ENCODE peak calls at places on chromosomes 16 and 17, in nine cellular contexts. L, I, J, R, F, T, Q, M and P are unnamed samples. For H3K27me3 and H3K9me3, the result is how much of the 10 kb centered on the place peaks cover.

GRCh38 chr17:51056813-51057510 is 63.7 kb downstream of the SPAG9 start:
- DNase-seq in R (peak), J (no peak), L (no peak), I (peak), F (peak), T (peak), M (no peak), Q (no peak), P (no peak)

GRCh38 chr17:66343531-66344078 is 41.2 kb downstream of the PRKCA start:
- DNase-seq in Q (no peak), F (no peak), M (no peak), I (no peak), J (no peak), T (no peak), R (no peak), L (no peak), P (no peak)

GRCh38 chr16:11585460-11586374 is 1.0 kb downstream of the LITAF start:
- DNase-seq in I (no peak), T (peak), L (no peak), Q (peak), J (no peak), F (peak), R (no peak), M (no peak), P (no peak)

GRCh38 chr16:86771506-86772230 is 193.3 kb downstream of the FOXL1 start:
- DNase-seq in I (no peak), F (no peak), M (no peak), R (no peak), L (no peak), Q (no peak), T (peak), J (no peak), P (no peak)

GRCh38 chr16:46897471-46897870 is 13.3 kb downstream of the GPT2 start:
- DNase-seq in R (no peak), I (no peak), F (no peak), M (no peak), L (no peak), T (no peak), J (no peak), Q (no peak), P (no peak)

GRCh38 chr17:44830359-44831269 is 527 bp upstream of the GJC1 start:
- DNase-seq in R (no peak), J (no peak), Q (peak), L (no peak), I (no peak), M (no peak), T (no peak), F (peak), P (no peak)

GRCh38 chr16:50259334-50260205 is 6.8 kb upstream of the ADCY7 start:
- DNase-seq in M (no peak), I (no peak), J (no peak), Q (peak), T (no peak), L (no peak), F (peak), R (peak), P (no peak)

GRCh38 chr17:72838581-72838980 is 253.9 kb downstream of the SLC39A11 start:
- DNase-seq in Q (no peak), F (no peak), T (no peak), R (no peak), I (no peak), M (no peak), L (no peak), J (no peak), P (no peak)

GRCh38 chr16:46743232-46743719 is 4.9 kb downstream of the MYLK3 start:
- DNase-seq in Q (no peak), T (peak), M (no peak), F (peak), I (peak), L (no peak), J (no peak), R (no peak), P (no peak)

GRCh38 chr17:7442142-7442541 is 2.7 kb upstream of the CHRNB1 start:
- DNase-seq in M (no peak), Q (no peak), T (no peak), J (no peak), F (no peak), R (no peak), L (no peak), I (no peak), P (no peak)

GRCh38 chr17:55549140-55549539 is 37.9 kb upstream of the SMIM36 start:
- DNase-seq in J (no peak), M (no peak), L (no peak), F (peak), T (no peak), I (no peak), R (no peak), Q (no peak), P (no peak)

GRCh38 chr16:88639231-88640038 is 1.1 kb downstream of the IL17C start:
- DNase-seq in L (no peak), T (no peak), I (no peak), F (peak), R (no peak), Q (peak), M (no peak), J (peak), P (no peak)

GRCh38 chr17:2707721-2708584 is 3.6 kb downstream of the CLUH start:
- DNase-seq in Q (peak), R (peak), F (peak), T (no peak), J (no peak), L (no peak), I (no peak), M (no peak), P (no peak)

GRCh38 chr17:8153550-8153956 is 1.3 kb upstream of the PER1 start:
- DNase-seq in L (no peak), T (peak), J (peak), Q (peak), I (peak), R (peak), M (peak), F (peak), P (no peak)

GRCh38 chr17:77512062-77512946 is 371.5 kb downstream of the SEC14L1 start:
- DNase-seq in Q (no peak), T (no peak), J (no peak), M (no peak), L (no peak), I (no peak), F (no peak), R (no peak), P (no peak)

GRCh38 chr17:69654981-69655581 is 240.6 kb downstream of the MAP2K6 start:
- DNase-seq in I (peak), R (no peak), Q (no peak), M (no peak), F (peak), T (peak), J (no peak), L (no peak), P (no peak)

GRCh38 chr16:78607465-78607864 is 508.0 kb downstream of the WWOX start:
- DNase-seq in J (no peak), R (no peak), I (peak), L (no peak), M (no peak), F (peak), T (no peak), Q (no peak), P (no peak)

GRCh38 chr17:41651625-41652460 is 27.5 kb upstream of the KRT17 start:
- DNase-seq in Q (peak), I (no peak), T (no peak), J (peak), R (no peak), M (no peak), L (no peak), F (no peak), P (no peak)

GRCh38 chr17:12977008-12977751 is 40.6 kb downstream of the ELAC2 start:
- DNase-seq in M (no peak), I (peak), L (no peak), T (peak), R (no peak), F (peak), Q (no peak), J (no peak), P (no peak)

GRCh38 chr17:77795685-77796084 is 162.8 kb upstream of the TNRC6C start:
- DNase-seq in R (no peak), L (no peak), F (no peak), J (no peak), T (no peak), M (no peak), I (no peak), Q (no peak), P (no peak)

GRCh38 chr17:78693346-78694083 is 88.6 kb downstream of the CYTH1 start:
- DNase-seq in J (no peak), L (no peak), T (no peak), Q (no peak), M (no peak), I (no peak), F (no peak), R (no peak), P (no peak)

GRCh38 chr17:56867948-56868376 is 34.0 kb downstream of the DGKE start:
- DNase-seq in R (no peak), Q (no peak), F (peak), J (no peak), M (no peak), L (no peak), T (peak), I (peak), P (no peak)

GRCh38 chr16:67800252-67801046 is 5.9 kb downstream of the RANBP10 start:
- DNase-seq in L (no peak), T (no peak), Q (no peak), R (peak), F (peak), M (no peak), J (no peak), I (no peak), P (no peak)
- H3K27me3 ChIP-seq in L (under half), T (under half), Q (under half), R (under half), F (under half), M (under half), J (under half), I (under half), P (under half)

DNA sequence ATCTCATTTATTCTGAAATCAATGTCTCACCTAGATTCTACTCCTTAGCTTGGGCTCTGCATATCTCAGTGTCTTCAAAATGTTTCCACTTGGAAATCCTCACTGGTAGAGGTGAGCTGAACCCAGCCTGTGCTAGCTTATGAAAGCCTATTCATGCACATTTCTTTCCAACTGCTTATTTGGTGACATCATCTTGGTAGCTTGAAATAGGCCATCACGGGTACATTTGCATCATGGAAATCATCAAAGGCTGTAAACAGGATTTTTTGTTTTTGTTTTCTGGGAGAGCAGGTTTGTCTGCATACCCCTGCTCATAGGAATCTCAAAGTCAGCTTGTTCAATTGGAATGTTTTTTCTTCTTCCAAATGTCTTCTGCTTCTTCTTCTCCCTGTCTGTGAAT is 130.8 kb downstream of the KCNJ18 start:
- DNase-seq in I (no peak), J (no peak), T (no peak), R (no peak), Q (no peak), L (no peak), M (no peak), F (no peak), P (no peak)
- H3K9me3 ChIP-seq in I (under half), J (under half), T (under half), R (under half), Q (under half), L (under half), M (under half), F (under half), P (under half)

GRCh38 chr16:80802129-80802528 is 2.3 kb downstream of the CDYL2 start:
- DNase-seq in R (no peak), I (no peak), Q (no peak), T (no peak), L (no peak), M (no peak), J (no peak), F (no peak), P (no peak)

GRCh38 chr16:80802902-80803301 is 1.5 kb downstream of the CDYL2 start:
- DNase-seq in L (no peak), F (no peak), T (no peak), M (no peak), I (no peak), Q (no peak), J (no peak), R (no peak), P (no peak)

GRCh38 chr16:80804451-80805383 is at the start of gene CDYL2:
- DNase-seq in R (peak), T (peak), F (peak), M (no peak), L (no peak), I (no peak), Q (peak), J (peak), P (peak)

GRCh38 chr16:80803341-80804060 is 897 bp downstream of the CDYL2 start:
- DNase-seq in R (peak), J (peak), F (peak), T (no peak), M (no peak), I (no peak), L (no peak), Q (peak), P (peak)

GRCh38 chr16:80804061-80804450 is 342 bp downstream of the CDYL2 start:
- DNase-seq in R (peak), F (peak), I (peak), T (peak), Q (peak), M (no peak), J (peak), L (no peak), P (peak)
- H3K27ac ChIP-seq in R (no peak), F (no peak), I (no peak), T (no peak), Q (peak), M (no peak), J (no peak), L (no peak), P (no peak)

GRCh38 chr17:48621410-48622387 is 4.5 kb downstream of the HOXB9 start:
- DNase-seq in I (no peak), Q (no peak), F (no peak), M (no peak), T (no peak), L (no peak), R (no peak), J (no peak), P (no peak)

GRCh38 chr17:48623583-48623982 is 2.6 kb downstream of the HOXB9 start:
- DNase-seq in M (no peak), F (no peak), R (no peak), T (no peak), L (no peak), J (no peak), Q (no peak), I (no peak), P (no peak)

GRCh38 chr17:48624544-48625501 is 1.3 kb downstream of the HOXB9 start:
- DNase-seq in R (no peak), J (no peak), L (no peak), M (no peak), I (no peak), T (no peak), F (peak), Q (peak), P (no peak)

GRCh38 chr17:48624118-48624517 is 2.0 kb downstream of the HOXB9 start:
- DNase-seq in J (no peak), I (no peak), Q (no peak), F (no peak), M (no peak), L (no peak), R (no peak), T (no peak), P (no peak)

GRCh38 chr17:48622857-48623256 is 3.3 kb downstream of the HOXB9 start:
- DNase-seq in M (no peak), I (no peak), R (no peak), F (no peak), L (no peak), J (no peak), Q (no peak), T (no peak), P (no peak)
- H3K27me3 ChIP-seq in M (under half), I (half or more), R (half or more), F (half or more), L (under half), J (under half), Q (half or more), T (half or more), P (half or more)

DNA sequence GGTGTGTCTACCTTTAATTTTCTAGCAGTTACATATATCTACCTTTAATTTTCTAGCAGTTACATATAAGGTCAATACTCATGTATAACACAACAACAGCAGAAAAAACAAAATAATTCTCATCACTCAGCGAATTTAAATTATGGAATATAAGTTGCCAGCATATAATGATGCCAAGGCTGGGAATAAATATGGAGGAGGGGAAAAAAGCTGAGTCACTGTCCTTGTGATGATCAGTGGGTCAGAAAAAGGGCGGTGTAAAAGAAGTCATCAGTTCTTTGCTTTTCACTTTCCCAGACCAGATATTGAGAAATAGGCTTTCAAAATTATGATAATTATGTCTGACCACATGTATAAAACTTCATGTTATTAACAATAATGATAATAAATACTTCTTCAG is 1471.7 kb downstream of the CDH8 start:
- DNase-seq in I (no peak), T (no peak), Q (no peak), F (no peak), L (no peak), J (no peak), M (no peak), R (no peak), P (no peak)
- H3K9me3 ChIP-seq in I (under half), T (under half), Q (under half), F (under half), L (under half), J (under half), M (under half), R (under half), P (under half)

DNA sequence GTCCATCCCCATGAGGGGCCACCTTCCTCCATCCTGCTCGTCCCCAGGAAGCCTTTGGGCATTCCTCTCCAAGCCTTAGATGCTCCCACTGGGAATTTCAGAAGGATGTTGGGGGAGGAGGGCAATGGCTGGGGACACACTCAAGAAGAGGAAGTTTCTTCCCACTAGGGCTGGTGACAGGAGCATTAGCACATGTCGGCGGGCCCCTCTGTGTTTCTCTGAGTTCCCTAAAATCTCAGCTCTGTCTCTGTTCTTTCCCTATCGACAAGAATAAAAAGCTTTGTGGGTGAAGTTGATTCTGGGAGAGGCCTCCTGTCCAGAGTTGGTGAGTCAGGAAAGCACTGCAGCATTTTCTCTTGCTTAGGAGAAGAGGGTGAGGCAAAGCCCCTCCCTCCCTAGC is 19.7 kb upstream of the C17orf107 start:
- DNase-seq in L (no peak), Q (no peak), F (no peak), T (no peak), J (no peak), M (no peak), I (no peak), R (no peak), P (no peak)
- H3K27ac ChIP-seq in L (no peak), Q (no peak), F (no peak), T (no peak), J (no peak), M (no peak), I (no peak), R (no peak), P (no peak)

GRCh38 chr17:16407911-16408588 is 7.3 kb upstream of the TRPV2 start:
- DNase-seq in T (peak), I (peak), R (peak), Q (peak), M (no peak), J (peak), L (peak), F (peak), P (no peak)
- H3K27me3 ChIP-seq in T (under half), I (under half), R (under half), Q (under half), M (under half), J (under half), L (under half), F (under half), P (under half)